ENCODE peak calls at places on chromosome 1, in five cellular contexts. B, K, H, Z and D are unnamed samples. For H3K27me3, the result is how much of the 10 kb centered on the place peaks cover.

GRCh38 chr1:22962558-22962957 is 10.1 kb downstream of the LACTBL1 start:
- DNase-seq in B (no peak), K (no peak), H (no peak), Z (no peak), D (no peak)

GRCh38 chr1:192906334-192906733 is 97.5 kb downstream of the RGS2 start:
- DNase-seq in B (no peak), K (no peak), H (no peak), Z (no peak), D (no peak)

GRCh38 chr1:10399487-10399917 is 638 bp downstream of the PGD start:
- DNase-seq in B (no peak), K (peak), H (no peak), Z (no peak), D (no peak)

GRCh38 chr1:228393268-228393699 is 13.4 kb downstream of the TRIM11 start:
- DNase-seq in B (peak), K (no peak), H (peak), Z (peak), D (peak)

GRCh38 chr1:25649041-25649440 is 32.5 kb downstream of the MAN1C1 start:
- DNase-seq in B (no peak), K (no peak), H (no peak), Z (no peak), D (no peak)

GRCh38 chr1:61348025-61348665 is 265.8 kb downstream of the NFIA start:
- DNase-seq in B (no peak), K (no peak), H (no peak), Z (no peak), D (no peak)

GRCh38 chr1:21574464-21575151 is 65.4 kb downstream of the ALPL start:
- DNase-seq in B (peak), K (no peak), H (no peak), Z (peak), D (peak)

GRCh38 chr1:203295796-203296195 is 9.5 kb upstream of the BTG2 start:
- DNase-seq in B (no peak), K (no peak), H (no peak), Z (no peak), D (no peak)

GRCh38 chr1:19560480-19560879 is 75.1 kb upstream of the CAPZB start:
- DNase-seq in B (no peak), K (no peak), H (no peak), Z (no peak), D (no peak)

GRCh38 chr1:3907621-3908165 is 7.6 kb upstream of the C1orf174 start:
- DNase-seq in B (no peak), K (no peak), H (no peak), Z (no peak), D (no peak)

GRCh38 chr1:92310185-92310597 is 11.3 kb downstream of the RPAP2 start:
- DNase-seq in B (no peak), K (no peak), H (no peak), Z (peak), D (peak)

GRCh38 chr1:246544001-246544400 is 22.1 kb downstream of the TFB2M start:
- DNase-seq in B (no peak), K (no peak), H (no peak), Z (no peak), D (no peak)

GRCh38 chr1:4263699-4264098 is 363.6 kb upstream of the C1orf174 start:
- DNase-seq in B (no peak), K (no peak), H (no peak), Z (no peak), D (no peak)

GRCh38 chr1:234980224-234980656 is 148.4 kb downstream of the TOMM20 start:
- DNase-seq in B (no peak), K (no peak), H (no peak), Z (no peak), D (no peak)

GRCh38 chr1:87684786-87685185 is 356.1 kb downstream of the LMO4 start:
- DNase-seq in B (peak), K (no peak), H (no peak), Z (peak), D (no peak)

GRCh38 chr1:202248861-202249260 is 55.3 kb downstream of the LGR6 start:
- DNase-seq in B (no peak), K (no peak), H (no peak), Z (no peak), D (no peak)
- H3K27me3 ChIP-seq in B (under half), K (under half), H (under half), Z (under half), D (under half)

GRCh38 chr1:30648408-30649000 is 74.9 kb downstream of the MATN1 start:
- DNase-seq in B (no peak), K (no peak), H (no peak), Z (no peak), D (no peak)

GRCh38 chr1:30641557-30642353 is 81.6 kb downstream of the MATN1 start:
- DNase-seq in B (no peak), K (no peak), H (no peak), Z (no peak), D (no peak)

GRCh38 chr1:30642391-30643120 is 80.8 kb downstream of the MATN1 start:
- DNase-seq in B (no peak), K (no peak), H (no peak), Z (no peak), D (no peak)

GRCh38 chr1:30649321-30649991 is 73.9 kb downstream of the MATN1 start:
- DNase-seq in B (no peak), K (peak), H (no peak), Z (no peak), D (no peak)

GRCh38 chr1:30645807-30646206 is 77.6 kb downstream of the MATN1 start:
- DNase-seq in B (no peak), K (no peak), H (no peak), Z (no peak), D (no peak)
- H3K27me3 ChIP-seq in B (under half), K (under half), H (under half), Z (under half), D (under half)

GRCh38 chr1:5623399-5623798 is 368.8 kb downstream of the NPHP4 start:
- DNase-seq in B (no peak), K (no peak), H (no peak), Z (no peak), D (no peak)
- H3K27me3 ChIP-seq in B (under half), K (under half), H (under half), Z (under half), D (under half)

GRCh38 chr1:18271336-18271735 is 163.7 kb downstream of the IGSF21 start:
- DNase-seq in B (no peak), K (no peak), H (no peak), Z (no peak), D (no peak)
- H3K27me3 ChIP-seq in B (under half), K (under half), H (under half), Z (under half), D (under half)